ENCODE peak calls at places on chromosomes 12 and 14, in nine cellular contexts. One of them, this sample, is unnamed.
A peak's percentile ranks its signal among the peaks of the same experiment; 100 is the strongest.

GRCh38 chr12:106632797-106633450 is 50.1 kb downstream of the RFX4 start:
- DNase-seq in body of pancreas: peak; percentile 22
- DNase-seq in ovary: no peak
- DNase-seq in GM23248: no peak
- DNase-seq in NT2/D1: no peak
- DNase-seq in HCT116: peak; percentile 43
- DNase-seq in brain microvascular endothelial cell: no peak
- DNase-seq in small intestine: peak; percentile 95
- DNase-seq in mesendoderm: peak; percentile 25
- DNase-seq in this sample: no peak

GRCh38 chr12:119808441-119808840 is 68.7 kb downstream of the CIT start:
- DNase-seq in body of pancreas: no peak
- DNase-seq in ovary: no peak
- DNase-seq in GM23248: peak; percentile 66
- DNase-seq in NT2/D1: no peak
- DNase-seq in HCT116: no peak
- DNase-seq in brain microvascular endothelial cell: no peak
- DNase-seq in small intestine: no peak
- DNase-seq in mesendoderm: no peak
- DNase-seq in this sample: no peak

GRCh38 chr12:27424631-27425230 is 21.8 kb upstream of the SMCO2 start:
- DNase-seq in body of pancreas: peak; percentile 38
- DNase-seq in ovary: peak; percentile 25
- DNase-seq in GM23248: peak; percentile 81
- DNase-seq in NT2/D1: peak; percentile 63
- DNase-seq in HCT116: peak; percentile 49
- DNase-seq in brain microvascular endothelial cell: peak; percentile 47
- DNase-seq in small intestine: peak; percentile 51
- DNase-seq in mesendoderm: peak; percentile 64
- DNase-seq in this sample: no peak

GRCh38 chr14:30990766-30991165 is 34.7 kb upstream of the AP4S1 start:
- DNase-seq in body of pancreas: no peak
- DNase-seq in ovary: no peak
- DNase-seq in GM23248: peak; percentile 11
- DNase-seq in NT2/D1: no peak
- DNase-seq in HCT116: no peak
- DNase-seq in brain microvascular endothelial cell: no peak
- DNase-seq in small intestine: no peak
- DNase-seq in mesendoderm: no peak
- DNase-seq in this sample: no peak

GRCh38 chr12:12534975-12535374 is 27.7 kb downstream of the DUSP16 start:
- DNase-seq in body of pancreas: peak; percentile 56
- DNase-seq in ovary: no peak
- DNase-seq in GM23248: no peak
- DNase-seq in NT2/D1: no peak
- DNase-seq in HCT116: no peak
- DNase-seq in brain microvascular endothelial cell: no peak
- DNase-seq in small intestine: no peak
- DNase-seq in mesendoderm: no peak
- DNase-seq in this sample: no peak

GRCh38 chr12:132513070-132513398 is 23.1 kb downstream of the FBRSL1 start:
- DNase-seq in body of pancreas: no peak
- DNase-seq in ovary: no peak
- DNase-seq in GM23248: no peak
- DNase-seq in NT2/D1: no peak
- DNase-seq in HCT116: no peak
- DNase-seq in brain microvascular endothelial cell: no peak
- DNase-seq in small intestine: no peak
- DNase-seq in mesendoderm: no peak
- DNase-seq in this sample: no peak

GRCh38 chr12:19397534-19397933 is 41.8 kb upstream of the AEBP2 start:
- DNase-seq in body of pancreas: no peak
- DNase-seq in ovary: no peak
- DNase-seq in GM23248: peak; percentile 11
- DNase-seq in NT2/D1: no peak
- DNase-seq in HCT116: no peak
- DNase-seq in brain microvascular endothelial cell: no peak
- DNase-seq in small intestine: no peak
- DNase-seq in mesendoderm: no peak
- DNase-seq in this sample: no peak

GRCh38 chr14:26841920-26842741 is 244.3 kb upstream of the NOVA1 start:
- DNase-seq in body of pancreas: peak; percentile 77
- DNase-seq in ovary: peak; percentile 51
- DNase-seq in GM23248: peak; percentile 96
- DNase-seq in NT2/D1: no peak
- DNase-seq in HCT116: no peak
- DNase-seq in brain microvascular endothelial cell: peak; percentile 53
- DNase-seq in small intestine: no peak
- DNase-seq in mesendoderm: peak; percentile 81
- DNase-seq in this sample: no peak

GRCh38 chr12:117968826-117969659 is at the start of gene KSR2:
- DNase-seq in body of pancreas: peak; percentile 91
- DNase-seq in ovary: no peak
- DNase-seq in GM23248: peak; percentile 60
- DNase-seq in NT2/D1: peak; percentile 88
- DNase-seq in HCT116: peak; percentile 81
- DNase-seq in brain microvascular endothelial cell: peak; percentile 9
- DNase-seq in small intestine: peak; percentile 64
- DNase-seq in mesendoderm: peak; percentile 92
- DNase-seq in this sample: peak; percentile 66

GRCh38 chr12:117966511-117966910 is 2.3 kb downstream of the KSR2 start:
- DNase-seq in body of pancreas: no peak
- DNase-seq in ovary: no peak
- DNase-seq in GM23248: no peak
- DNase-seq in NT2/D1: no peak
- DNase-seq in HCT116: no peak
- DNase-seq in brain microvascular endothelial cell: no peak
- DNase-seq in small intestine: no peak
- DNase-seq in mesendoderm: no peak
- DNase-seq in this sample: no peak

GRCh38 chr12:117967043-117967442 is 1.7 kb downstream of the KSR2 start:
- DNase-seq in body of pancreas: no peak
- DNase-seq in ovary: no peak
- DNase-seq in GM23248: no peak
- DNase-seq in NT2/D1: no peak
- DNase-seq in HCT116: no peak
- DNase-seq in brain microvascular endothelial cell: no peak
- DNase-seq in small intestine: no peak
- DNase-seq in mesendoderm: no peak
- DNase-seq in this sample: no peak

GRCh38 chr12:117967512-117967911 is 1.3 kb downstream of the KSR2 start:
- DNase-seq in body of pancreas: no peak
- DNase-seq in ovary: no peak
- DNase-seq in GM23248: no peak
- DNase-seq in NT2/D1: no peak
- DNase-seq in HCT116: no peak
- DNase-seq in brain microvascular endothelial cell: no peak
- DNase-seq in small intestine: no peak
- DNase-seq in mesendoderm: no peak
- DNase-seq in this sample: no peak

GRCh38 chr12:117968084-117968789 is 553 bp downstream of the KSR2 start:
- DNase-seq in body of pancreas: no peak
- DNase-seq in ovary: no peak
- DNase-seq in GM23248: no peak
- DNase-seq in NT2/D1: no peak
- DNase-seq in HCT116: no peak
- DNase-seq in brain microvascular endothelial cell: no peak
- DNase-seq in small intestine: no peak
- DNase-seq in mesendoderm: no peak
- DNase-seq in this sample: no peak
- H3K4me3 ChIP-seq in body of pancreas: peak overlapping the region; percentile 77
- H3K4me3 ChIP-seq in ovary: no peak overlapping the region
- H3K4me3 ChIP-seq in GM23248: peak overlapping the region; percentile 73
- H3K4me3 ChIP-seq in NT2/D1: peak overlapping the region; percentile 56
- H3K4me3 ChIP-seq in HCT116: peak overlapping the region; percentile 87
- H3K4me3 ChIP-seq in brain microvascular endothelial cell: peak overlapping the region; percentile 46
- H3K4me3 ChIP-seq in small intestine: no peak overlapping the region
- H3K4me3 ChIP-seq in mesendoderm: peak overlapping the region; percentile 47
- H3K4me3 ChIP-seq in this sample: peak overlapping the region; percentile 72

DNA sequence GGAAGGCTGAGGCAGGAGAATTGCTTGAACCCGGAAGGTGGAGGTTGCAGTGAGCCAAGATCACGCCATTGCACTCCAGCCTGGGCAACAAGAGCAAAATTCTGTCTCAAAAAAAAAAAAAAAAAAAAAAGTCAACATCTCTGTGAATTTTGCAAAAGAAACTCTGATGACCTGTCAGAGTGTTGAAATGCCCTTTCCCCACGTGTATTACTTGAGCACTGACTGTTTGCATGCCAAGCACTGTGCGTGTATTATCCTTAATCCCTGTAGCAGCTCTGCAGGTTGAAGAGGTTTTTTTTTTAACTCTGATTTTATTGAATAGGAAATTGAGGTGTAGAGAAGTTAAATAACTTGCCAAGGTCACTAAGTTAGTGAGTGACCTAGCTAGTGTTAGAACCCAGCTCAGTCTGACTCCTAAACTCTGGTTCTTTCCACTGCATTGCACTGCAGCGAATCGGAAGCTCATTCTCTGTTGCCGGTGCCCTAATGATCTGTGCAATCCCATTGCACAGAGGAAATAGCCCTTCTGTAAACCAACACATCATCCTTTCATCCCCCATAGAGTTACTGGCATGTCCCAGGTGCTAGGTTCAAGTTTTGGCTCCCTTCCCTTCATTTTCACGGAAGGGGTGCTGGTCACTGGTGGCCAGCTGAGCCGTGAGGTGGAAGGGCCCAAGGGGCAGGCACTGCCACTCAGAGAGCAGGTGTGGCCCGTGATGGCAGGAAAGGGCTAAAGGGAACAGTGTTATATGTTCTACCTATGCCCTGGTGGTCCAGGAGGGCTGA is 122.3 kb downstream of the EML1 start:
- DNase-seq in body of pancreas: no peak
- DNase-seq in ovary: no peak
- DNase-seq in GM23248: no peak
- DNase-seq in NT2/D1: no peak
- DNase-seq in HCT116: no peak
- DNase-seq in brain microvascular endothelial cell: no peak
- DNase-seq in small intestine: no peak
- DNase-seq in mesendoderm: no peak
- DNase-seq in this sample: no peak
- H3K36me3 ChIP-seq in body of pancreas: peaks cover 6% of the 10 kb centered on the region
- H3K36me3 ChIP-seq in ovary: no peaks in the 10 kb centered on the region
- H3K36me3 ChIP-seq in GM23248: no peaks in the 10 kb centered on the region
- H3K36me3 ChIP-seq in NT2/D1: peaks cover 53% of the 10 kb centered on the region
- H3K36me3 ChIP-seq in HCT116: no peaks in the 10 kb centered on the region
- H3K36me3 ChIP-seq in brain microvascular endothelial cell: no peaks in the 10 kb centered on the region
- H3K36me3 ChIP-seq in small intestine: no peaks in the 10 kb centered on the region
- H3K36me3 ChIP-seq in mesendoderm: no peaks in the 10 kb centered on the region
- H3K36me3 ChIP-seq in this sample: peaks cover 3% of the 10 kb centered on the region

GRCh38 chr14:85531594-85532391 is 1.8 kb downstream of the FLRT2 start:
- DNase-seq in body of pancreas: peak; percentile 69
- DNase-seq in ovary: peak; percentile 78
- DNase-seq in GM23248: peak; percentile 94
- DNase-seq in NT2/D1: no peak
- DNase-seq in HCT116: no peak
- DNase-seq in brain microvascular endothelial cell: peak; percentile 91
- DNase-seq in small intestine: no peak
- DNase-seq in mesendoderm: peak; percentile 91
- DNase-seq in this sample: no peak

GRCh38 chr14:85532570-85532969 is 2.6 kb downstream of the FLRT2 start:
- DNase-seq in body of pancreas: no peak
- DNase-seq in ovary: no peak
- DNase-seq in GM23248: no peak
- DNase-seq in NT2/D1: no peak
- DNase-seq in HCT116: no peak
- DNase-seq in brain microvascular endothelial cell: no peak
- DNase-seq in small intestine: no peak
- DNase-seq in mesendoderm: no peak
- DNase-seq in this sample: no peak

GRCh38 chr14:85530626-85531025 is 682 bp downstream of the FLRT2 start:
- DNase-seq in body of pancreas: no peak
- DNase-seq in ovary: no peak
- DNase-seq in GM23248: peak; percentile 31
- DNase-seq in NT2/D1: no peak
- DNase-seq in HCT116: no peak
- DNase-seq in brain microvascular endothelial cell: no peak
- DNase-seq in small intestine: no peak
- DNase-seq in mesendoderm: no peak
- DNase-seq in this sample: no peak

GRCh38 chr14:85529803-85530574 is at the start of gene FLRT2:
- DNase-seq in body of pancreas: peak; percentile 71
- DNase-seq in ovary: peak; percentile 67
- DNase-seq in GM23248: peak; percentile 78
- DNase-seq in NT2/D1: no peak
- DNase-seq in HCT116: no peak
- DNase-seq in brain microvascular endothelial cell: peak; percentile 68
- DNase-seq in small intestine: no peak
- DNase-seq in mesendoderm: peak; percentile 80
- DNase-seq in this sample: no peak

DNA sequence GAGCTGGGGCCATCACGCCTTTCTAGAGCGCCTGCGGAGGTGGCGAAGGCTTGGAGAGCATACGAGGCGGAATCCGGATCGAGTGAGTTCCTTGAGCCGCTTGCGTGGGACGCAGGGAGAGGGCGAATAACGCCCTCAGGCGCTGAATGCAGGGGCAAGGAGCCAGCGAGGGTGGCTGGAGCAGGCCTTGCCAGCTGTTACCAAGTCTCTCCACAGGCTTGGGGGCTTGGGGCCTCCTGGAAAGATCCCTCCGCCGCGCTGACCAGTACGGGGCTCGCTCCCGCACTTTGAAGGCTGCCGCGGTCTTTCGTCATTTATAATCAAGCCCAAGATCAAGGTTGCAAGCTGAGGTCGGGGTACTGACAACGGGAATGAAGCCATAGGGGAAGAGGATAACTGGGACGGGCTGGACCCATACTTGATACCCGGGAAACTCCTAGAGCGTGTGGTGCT is 1.2 kb downstream of the FLRT2 start:
- DNase-seq in body of pancreas: peak; percentile 73
- DNase-seq in ovary: peak; percentile 73
- DNase-seq in GM23248: peak; percentile 86
- DNase-seq in NT2/D1: no peak
- DNase-seq in HCT116: no peak
- DNase-seq in brain microvascular endothelial cell: peak; percentile 74
- DNase-seq in small intestine: no peak
- DNase-seq in mesendoderm: peak; percentile 91
- DNase-seq in this sample: no peak
- H3K4me3 ChIP-seq in body of pancreas: peak overlapping the region; percentile 55
- H3K4me3 ChIP-seq in ovary: peak overlapping the region; percentile 70
- H3K4me3 ChIP-seq in GM23248: peak overlapping the region; percentile 96
- H3K4me3 ChIP-seq in NT2/D1: peak overlapping the region; percentile 54
- H3K4me3 ChIP-seq in HCT116: no peak overlapping the region
- H3K4me3 ChIP-seq in brain microvascular endothelial cell: peak overlapping the region; percentile 77
- H3K4me3 ChIP-seq in small intestine: no peak overlapping the region
- H3K4me3 ChIP-seq in mesendoderm: peak overlapping the region; percentile 66
- H3K4me3 ChIP-seq in this sample: peak overlapping the region; percentile 56

GRCh38 chr12:95497031-95497430 is 23.1 kb downstream of the METAP2 start:
- DNase-seq in body of pancreas: no peak
- DNase-seq in ovary: no peak
- DNase-seq in GM23248: no peak
- DNase-seq in NT2/D1: no peak
- DNase-seq in HCT116: no peak
- DNase-seq in brain microvascular endothelial cell: no peak
- DNase-seq in small intestine: no peak
- DNase-seq in mesendoderm: no peak
- DNase-seq in this sample: no peak
- H3K36me3 ChIP-seq in body of pancreas: peaks cover 17% of the 10 kb centered on the region
- H3K36me3 ChIP-seq in ovary: no peaks in the 10 kb centered on the region
- H3K36me3 ChIP-seq in GM23248: peaks cover 61% of the 10 kb centered on the region
- H3K36me3 ChIP-seq in NT2/D1: peaks cover 80% of the 10 kb centered on the region
- H3K36me3 ChIP-seq in HCT116: peaks cover 35% of the 10 kb centered on the region
- H3K36me3 ChIP-seq in brain microvascular endothelial cell: peaks cover 45% of the 10 kb centered on the region
- H3K36me3 ChIP-seq in small intestine: peaks cover 4% of the 10 kb centered on the region
- H3K36me3 ChIP-seq in mesendoderm: peaks cover 2% of the 10 kb centered on the region
- H3K36me3 ChIP-seq in this sample: peaks cover 3% of the 10 kb centered on the region